ENCODE peak calls at places on chromosome 4, in six cellular contexts. J is neural crest cell, N is choroid plexus epithelial cell, V is BE2C, G is pancreas, M is prostate gland. Z is an unnamed sample.

GRCh38 chr4:42671431-42672194 is 14.7 kb upstream of the ATP8A1 start:
- DNase-seq in J (no peak), N (no peak), V (no peak), G (no peak), M (no peak), Z (no peak)

GRCh38 chr4:24971192-24971591 is 58.4 kb upstream of the CCDC149 start:
- DNase-seq in J (no peak), N (no peak), V (no peak), G (no peak), M (no peak), Z (no peak)

GRCh38 chr4:38424171-38424871 is 239.7 kb upstream of the KLF3 start:
- DNase-seq in J (peak), N (no peak), V (no peak), G (no peak), M (no peak), Z (no peak)

GRCh38 chr4:100742045-100742444 is 224.2 kb upstream of the EMCN start:
- DNase-seq in J (no peak), N (peak), V (no peak), G (no peak), M (no peak), Z (no peak)

GRCh38 chr4:32462944-32463343 is 1742.8 kb downstream of the PCDH7 start:
- DNase-seq in J (no peak), N (peak), V (peak), G (no peak), M (no peak), Z (peak)

GRCh38 chr4:108031427-108032083 is 41.9 kb downstream of the HADH start:
- DNase-seq in J (no peak), N (no peak), V (no peak), G (no peak), M (no peak), Z (no peak)

GRCh38 chr4:83413676-83414075 is 41.9 kb downstream of the HELQ start:
- DNase-seq in J (no peak), N (peak), V (no peak), G (no peak), M (no peak), Z (no peak)

GRCh38 chr4:35166437-35166836 is 1077.9 kb downstream of the ARAP2 start:
- DNase-seq in J (no peak), N (no peak), V (no peak), G (no peak), M (no peak), Z (no peak)

GRCh38 chr4:91116861-91117260 is 989.7 kb downstream of the CCSER1 start:
- DNase-seq in J (no peak), N (peak), V (no peak), G (no peak), M (no peak), Z (no peak)

GRCh38 chr4:89563431-89563830 is 255.8 kb upstream of the GPRIN3 start:
- DNase-seq in J (no peak), N (peak), V (no peak), G (no peak), M (no peak), Z (no peak)

GRCh38 chr4:155405059-155405458 is 28.3 kb upstream of the MAP9 start:
- DNase-seq in J (no peak), N (peak), V (no peak), G (no peak), M (peak), Z (no peak)

GRCh38 chr4:72295966-72296557 is 264.3 kb downstream of the NPFFR2 start:
- DNase-seq in J (no peak), N (peak), V (no peak), G (no peak), M (no peak), Z (no peak)

GRCh38 chr4:48420172-48420571 is 63.0 kb upstream of the SLC10A4 start:
- DNase-seq in J (no peak), N (no peak), V (no peak), G (no peak), M (no peak), Z (no peak)

GRCh38 chr4:6246170-6246634 is 23.4 kb upstream of the WFS1 start:
- DNase-seq in J (no peak), N (no peak), V (no peak), G (no peak), M (no peak), Z (no peak)

GRCh38 chr4:158778065-158778711 is 9.4 kb downstream of the FNIP2 start:
- DNase-seq in J (no peak), N (peak), V (no peak), G (no peak), M (no peak), Z (no peak)

GRCh38 chr4:30620711-30621110 is 99.5 kb upstream of the PCDH7 start:
- DNase-seq in J (no peak), N (no peak), V (no peak), G (no peak), M (no peak), Z (no peak)

GRCh38 chr4:22487333-22487732 is 28.5 kb downstream of the ADGRA3 start:
- DNase-seq in J (no peak), N (no peak), V (no peak), G (no peak), M (no peak), Z (no peak)

GRCh38 chr4:22486276-22486675 is 29.6 kb downstream of the ADGRA3 start:
- DNase-seq in J (no peak), N (no peak), V (no peak), G (no peak), M (no peak), Z (no peak)

GRCh38 chr4:22483551-22483981 is 32.3 kb downstream of the ADGRA3 start:
- DNase-seq in J (no peak), N (peak), V (no peak), G (no peak), M (no peak), Z (no peak)

GRCh38 chr4:22488136-22488535 is 27.7 kb downstream of the ADGRA3 start:
- DNase-seq in J (no peak), N (no peak), V (no peak), G (no peak), M (no peak), Z (no peak)

DNA sequence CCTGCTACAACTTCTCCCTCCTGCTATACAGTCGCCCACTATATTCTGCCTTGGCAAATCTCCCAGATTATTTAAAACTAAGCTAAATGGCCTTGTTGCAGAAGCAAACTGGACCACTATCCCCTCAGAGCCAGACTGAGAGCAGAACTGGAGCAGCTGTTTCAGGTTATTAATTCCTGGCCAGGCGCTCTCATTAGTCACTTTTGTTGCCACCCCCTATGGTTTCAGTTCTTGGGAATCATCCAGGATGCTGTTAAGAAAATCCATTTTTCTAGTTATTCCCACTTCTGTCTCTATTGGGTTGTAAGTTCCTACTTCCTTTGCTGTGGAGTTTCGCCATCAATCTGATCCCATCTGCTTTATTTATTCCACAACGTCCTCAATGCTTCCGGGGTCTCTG is 30.1 kb downstream of the ADGRA3 start:
- DNase-seq in J (no peak), N (peak), V (no peak), G (no peak), M (no peak), Z (no peak)
- TF ChIP-seq CTCF in J (no peak), N (no peak), V (no peak), G (no peak), M (no peak), Z (no peak)

GRCh38 chr4:1216869-1217294 is 32.0 kb downstream of the CTBP1 start:
- DNase-seq in J (no peak), N (no peak), V (no peak), G (no peak), M (no peak), Z (no peak)
- TF ChIP-seq CTCF in J (no peak), N (peak), V (no peak), G (no peak), M (no peak), Z (no peak)

DNA sequence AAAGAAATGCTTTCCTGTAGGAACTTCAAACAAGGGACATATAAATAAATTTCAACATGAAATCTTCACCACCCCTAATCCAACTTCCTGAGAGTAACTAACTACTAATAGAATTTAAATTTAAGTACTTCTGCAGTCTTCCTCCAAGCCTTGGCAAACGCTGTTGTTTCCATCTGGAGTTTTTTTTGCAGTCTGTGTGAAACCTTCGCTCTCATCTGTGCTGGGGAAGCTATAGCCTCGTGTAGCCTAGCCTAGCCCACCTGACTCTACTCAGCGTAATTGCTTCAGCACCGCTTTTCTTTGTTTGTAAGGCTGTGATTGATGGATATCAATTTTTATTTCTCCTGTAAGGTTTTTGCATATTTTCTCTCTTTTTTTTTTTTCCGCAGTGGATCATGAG is 30.9 kb downstream of the STOX2 start:
- DNase-seq in J (no peak), N (no peak), V (no peak), G (no peak), M (no peak), Z (no peak)
- TF ChIP-seq CTCF in J (no peak), N (no peak), V (no peak), G (no peak), M (no peak), Z (no peak)

GRCh38 chr4:55395529-55396304 is at the start of gene TMEM165:
- DNase-seq in J (peak), N (peak), V (peak), G (peak), M (peak), Z (peak)
- TF ChIP-seq CTCF in J (peak), N (no peak), V (no peak), G (no peak), M (no peak), Z (peak)

GRCh38 chr4:60743654-60744053 is 456.5 kb upstream of the ADGRL3 start:
- DNase-seq in J (no peak), N (peak), V (no peak), G (no peak), M (no peak), Z (no peak)

GRCh38 chr4:60746172-60746571 is 454.0 kb upstream of the ADGRL3 start:
- DNase-seq in J (no peak), N (no peak), V (no peak), G (no peak), M (no peak), Z (no peak)

DNA sequence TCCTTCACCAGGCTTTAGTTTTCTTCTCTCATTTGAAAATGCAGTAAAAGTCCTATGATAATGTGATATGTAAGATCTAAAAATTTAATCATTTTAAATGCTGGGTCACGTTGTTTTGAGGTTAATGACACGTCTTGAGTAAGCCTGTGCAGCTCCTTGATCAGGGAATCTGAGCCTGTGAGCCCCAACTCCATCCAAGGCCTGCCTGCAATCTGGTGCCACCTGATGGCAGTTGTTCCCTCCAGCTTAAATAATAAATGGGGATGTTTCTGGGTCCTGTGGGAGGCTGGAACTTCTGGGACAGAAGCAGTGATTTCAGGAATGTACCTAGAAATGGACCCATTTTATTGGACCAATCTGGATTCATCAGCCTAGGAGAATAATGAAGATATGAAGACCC is 455.4 kb upstream of the ADGRL3 start:
- DNase-seq in J (no peak), N (peak), V (no peak), G (no peak), M (no peak), Z (no peak)
- TF ChIP-seq CTCF in J (no peak), N (peak), V (no peak), G (no peak), M (no peak), Z (no peak)

DNA sequence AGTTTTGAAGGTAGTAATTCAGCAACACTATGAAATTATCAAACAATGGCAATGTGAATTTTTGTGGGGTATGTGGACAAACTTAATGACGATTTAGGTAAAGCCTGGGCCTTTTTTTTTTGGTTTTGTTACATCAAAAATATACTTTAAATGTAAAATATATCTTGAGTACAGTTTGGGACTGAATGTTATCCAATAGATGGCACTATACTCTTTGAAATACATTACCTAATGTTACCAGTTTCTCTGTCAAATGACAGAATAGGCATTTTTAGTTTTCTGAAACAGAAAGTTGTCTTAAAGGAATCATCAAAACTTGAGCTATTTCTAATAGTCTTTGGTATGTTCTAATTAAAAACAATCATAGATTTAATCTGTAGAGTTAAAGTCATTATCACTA is 1651.9 kb downstream of the C4orf33 start:
- DNase-seq in J (no peak), N (peak), V (no peak), G (no peak), M (no peak), Z (no peak)
- TF ChIP-seq CTCF in J (peak), N (peak), V (peak), G (no peak), M (no peak), Z (no peak)

GRCh38 chr4:13856387-13856786 is 228.9 kb upstream of the BOD1L1 start:
- DNase-seq in J (no peak), N (no peak), V (no peak), G (no peak), M (no peak), Z (no peak)

GRCh38 chr4:13857800-13858199 is 230.3 kb upstream of the BOD1L1 start:
- DNase-seq in J (no peak), N (no peak), V (no peak), G (no peak), M (no peak), Z (no peak)

GRCh38 chr4:13859423-13859822 is 231.9 kb upstream of the BOD1L1 start:
- DNase-seq in J (no peak), N (no peak), V (no peak), G (no peak), M (no peak), Z (no peak)

GRCh38 chr4:13857397-13857796 is 229.9 kb upstream of the BOD1L1 start:
- DNase-seq in J (no peak), N (no peak), V (no peak), G (no peak), M (no peak), Z (no peak)

GRCh38 chr4:13860126-13860525 is 232.6 kb upstream of the BOD1L1 start:
- DNase-seq in J (no peak), N (peak), V (no peak), G (no peak), M (no peak), Z (no peak)
- TF ChIP-seq CTCF in J (peak), N (peak), V (no peak), G (no peak), M (no peak), Z (no peak)

GRCh38 chr4:121951570-121952110 is at the start of gene TRPC3:
- DNase-seq in J (peak), N (peak), V (peak), G (peak), M (no peak), Z (peak)
- TF ChIP-seq CTCF in J (no peak), N (no peak), V (no peak), G (no peak), M (no peak), Z (no peak)

DNA sequence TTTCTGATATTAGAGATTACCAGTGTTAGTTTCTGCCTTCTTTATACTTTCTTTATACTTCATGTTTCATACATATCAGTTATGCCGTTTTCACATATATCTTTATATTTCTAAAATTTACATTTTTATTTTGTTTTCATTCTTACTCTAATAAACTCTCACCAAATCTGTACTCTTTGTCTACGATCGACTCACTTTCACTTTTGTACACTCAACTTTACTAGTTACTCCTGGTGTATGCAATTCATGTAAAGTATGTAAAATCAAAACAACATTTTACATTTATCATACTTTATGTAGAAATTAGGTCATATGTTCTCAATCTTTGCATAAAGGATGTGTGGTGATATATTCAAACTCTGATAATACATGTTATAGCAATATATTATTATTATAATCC is 59.9 kb downstream of the UGT2A3 start:
- DNase-seq in J (no peak), N (no peak), V (no peak), G (no peak), M (no peak), Z (no peak)
- TF ChIP-seq CTCF in J (no peak), N (no peak), V (no peak), G (no peak), M (no peak), Z (no peak)

DNA sequence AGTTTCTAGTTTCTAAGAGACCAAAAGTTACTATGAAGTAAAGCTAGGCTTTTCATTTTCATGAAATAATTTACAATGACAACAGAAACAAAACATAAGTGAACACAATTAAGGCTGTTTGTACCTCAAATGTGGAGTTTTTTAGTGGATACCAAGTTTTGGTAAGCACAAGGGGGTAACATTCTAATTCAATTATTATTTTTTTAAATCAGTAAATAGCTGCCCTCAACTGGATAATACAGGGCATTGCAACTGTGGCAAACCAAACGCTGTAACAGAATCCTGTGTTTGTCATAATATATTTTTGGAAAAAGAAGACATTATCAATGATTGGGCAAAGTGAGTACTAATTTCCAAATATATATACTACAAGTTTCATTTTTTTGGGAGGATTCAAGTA is 150.3 kb downstream of the FBXW7 start:
- DNase-seq in J (no peak), N (peak), V (no peak), G (no peak), M (no peak), Z (peak)
- TF ChIP-seq CTCF in J (peak), N (peak), V (peak), G (peak), M (peak), Z (peak)